ENCODE peak calls at places on chromosome 6, in eight cellular contexts. D, C, N, M, G, V, Q and I are unnamed samples. For H3K4me1, the result is how much of the 10 kb centered on the place peaks cover.

GRCh38 chr6:162389353-162390085 is 338.0 kb downstream of the PRKN start:
- DNase-seq in D (no peak), C (no peak), M (no peak), Q (no peak), N (no peak), G (no peak), V (no peak), I (no peak)

GRCh38 chr6:99790679-99791078 is 184.0 kb downstream of the PRDM13 start:
- DNase-seq in G (no peak), D (no peak), N (no peak), M (no peak), V (no peak), Q (no peak), C (no peak), I (no peak)

GRCh38 chr6:143064996-143065683 is 4.5 kb downstream of the AIG1 start:
- DNase-seq in D (no peak), V (no peak), Q (no peak), C (no peak), M (no peak), G (no peak), N (no peak), I (no peak)

GRCh38 chr6:341914-342831 is 49.4 kb upstream of the IRF4 start:
- DNase-seq in M (no peak), G (no peak), D (no peak), C (no peak), N (peak), V (no peak), Q (no peak), I (no peak)

GRCh38 chr6:36117639-36118549 is 12.4 kb upstream of the MAPK13 start:
- DNase-seq in Q (no peak), N (no peak), G (no peak), M (no peak), D (no peak), V (no peak), C (no peak), I (no peak)

GRCh38 chr6:148423601-148424270 is 81.1 kb downstream of the SASH1 start:
- DNase-seq in C (peak), N (no peak), V (no peak), Q (no peak), M (peak), G (no peak), D (no peak), I (no peak)

GRCh38 chr6:113184736-113185135 is 672.4 kb upstream of the MARCKS start:
- DNase-seq in G (no peak), M (peak), N (no peak), C (peak), V (no peak), D (no peak), Q (no peak), I (peak)

GRCh38 chr6:156919819-156920379 is 142.7 kb downstream of the ARID1B start:
- DNase-seq in Q (no peak), D (no peak), M (no peak), N (no peak), C (no peak), V (no peak), G (no peak), I (no peak)

GRCh38 chr6:92690997-92691599 is 728.3 kb downstream of the EPHA7 start:
- DNase-seq in C (peak), M (peak), D (no peak), Q (no peak), N (no peak), G (no peak), V (no peak), I (no peak)

GRCh38 chr6:34656378-34657036 is 40.1 kb downstream of the ILRUN start:
- DNase-seq in N (no peak), V (no peak), G (no peak), M (peak), C (peak), D (no peak), Q (no peak), I (no peak)

GRCh38 chr6:44512868-44513641 is 125.5 kb downstream of the CDC5L start:
- DNase-seq in Q (no peak), C (no peak), V (no peak), D (no peak), M (peak), G (peak), N (peak), I (no peak)

GRCh38 chr6:38131527-38131965 is 312.0 kb downstream of the ZFAND3 start:
- DNase-seq in D (no peak), G (peak), M (peak), C (peak), V (no peak), Q (no peak), N (no peak), I (no peak)

GRCh38 chr6:148760568-148761531 is 14.0 kb downstream of the UST start:
- DNase-seq in G (peak), V (peak), M (peak), D (peak), C (peak), Q (peak), N (no peak), I (peak)

GRCh38 chr6:11710221-11710836 is 68.3 kb downstream of the ADTRP start:
- DNase-seq in C (peak), M (no peak), D (no peak), G (no peak), N (no peak), V (no peak), Q (no peak), I (no peak)

GRCh38 chr6:551405-551804 is 105.5 kb downstream of the HUS1B start:
- DNase-seq in M (peak), N (no peak), Q (no peak), D (no peak), C (peak), V (no peak), G (peak), I (no peak)

GRCh38 chr6:38776515-38776914 is 61.4 kb downstream of the DNAH8 start:
- DNase-seq in N (no peak), C (peak), V (no peak), M (no peak), Q (no peak), D (no peak), G (peak), I (no peak)

GRCh38 chr6:119890470-119890869 is 540.9 kb upstream of the MAN1A1 start:
- DNase-seq in D (no peak), G (no peak), C (no peak), Q (no peak), N (no peak), V (no peak), M (no peak), I (no peak)

GRCh38 chr6:105111871-105112270 is 67.9 kb downstream of the POPDC3 start:
- DNase-seq in V (no peak), M (no peak), G (no peak), N (no peak), D (no peak), C (no peak), Q (no peak), I (no peak)

GRCh38 chr6:41445268-41445667 is 100.9 kb upstream of the FOXP4 start:
- DNase-seq in N (no peak), Q (no peak), V (no peak), D (no peak), M (peak), C (no peak), G (no peak), I (no peak)

GRCh38 chr6:109772961-109773431 is 81.9 kb downstream of the FIG4 start:
- DNase-seq in G (no peak), M (no peak), Q (no peak), V (no peak), N (no peak), C (peak), D (no peak), I (no peak)

GRCh38 chr6:27662770-27663169 is 189.9 kb upstream of the ZNF184 start:
- DNase-seq in G (no peak), M (no peak), N (no peak), Q (no peak), D (no peak), V (no peak), C (no peak), I (no peak)

GRCh38 chr6:5204340-5204739 is 56.4 kb downstream of the LYRM4 start:
- DNase-seq in N (no peak), Q (no peak), C (no peak), M (no peak), V (no peak), D (no peak), G (no peak), I (no peak)

GRCh38 chr6:42431356-42431755 is 20.4 kb downstream of the TRERF1 start:
- DNase-seq in G (no peak), N (no peak), D (no peak), C (no peak), V (no peak), Q (no peak), M (no peak), I (no peak)

GRCh38 chr6:146545608-146546007 is 2.0 kb downstream of the RAB32 start:
- DNase-seq in M (peak), C (peak), Q (no peak), N (no peak), V (no peak), D (no peak), G (no peak), I (no peak)

GRCh38 chr6:37367557-37367956 is 13.8 kb downstream of the RNF8 start:
- DNase-seq in C (no peak), G (no peak), D (no peak), Q (no peak), V (no peak), M (no peak), N (no peak), I (no peak)

GRCh38 chr6:151265282-151265681 is 25.5 kb downstream of the AKAP12 start:
- DNase-seq in C (no peak), Q (no peak), G (no peak), V (no peak), M (no peak), D (no peak), N (no peak), I (no peak)
- H3K4me1 ChIP-seq in C (under half), Q (under half), G (under half), V (under half), M (under half), D (under half), N (under half), I (half or more)

GRCh38 chr6:167713088-167713475 is 113.6 kb upstream of the AFDN start:
- DNase-seq in G (no peak), Q (no peak), V (no peak), C (no peak), N (peak), D (no peak), M (no peak), I (no peak)

GRCh38 chr6:167717455-167717854 is 109.3 kb upstream of the AFDN start:
- DNase-seq in Q (no peak), N (peak), G (no peak), D (no peak), M (no peak), V (no peak), C (no peak), I (no peak)

GRCh38 chr6:167711784-167712183 is 114.9 kb upstream of the AFDN start:
- DNase-seq in G (no peak), Q (no peak), N (peak), C (no peak), V (no peak), D (no peak), M (no peak), I (no peak)

GRCh38 chr6:167712332-167713087 is 114.2 kb upstream of the AFDN start:
- DNase-seq in G (no peak), D (no peak), C (no peak), V (no peak), N (no peak), Q (no peak), M (no peak), I (no peak)

GRCh38 chr6:167714166-167714565 is 112.5 kb upstream of the AFDN start:
- DNase-seq in Q (no peak), C (no peak), V (no peak), D (no peak), N (no peak), M (no peak), G (no peak), I (no peak)
- TF ChIP-seq CTCF in Q (no peak), C (no peak), V (no peak), D (no peak), N (no peak), M (no peak), G (no peak), I (no peak)

GRCh38 chr6:14728396-14729024 is 517.4 kb upstream of the JARID2 start:
- DNase-seq in G (no peak), V (peak), N (no peak), C (peak), Q (peak), M (peak), D (peak), I (peak)
- H3K4me1 ChIP-seq in G (under half), V (under half), N (under half), C (under half), Q (under half), M (under half), D (under half), I (under half)

GRCh38 chr6:3162067-3162497 is 4.7 kb upstream of the TUBB2A start:
- DNase-seq in M (no peak), C (no peak), Q (no peak), D (no peak), V (no peak), N (no peak), G (no peak), I (no peak)

GRCh38 chr6:3159805-3160781 is 2.7 kb upstream of the TUBB2A start:
- DNase-seq in G (peak), V (no peak), C (no peak), D (no peak), M (no peak), Q (peak), N (no peak), I (peak)

GRCh38 chr6:3162565-3163247 is 5.4 kb upstream of the TUBB2A start:
- DNase-seq in V (peak), M (peak), N (peak), D (peak), Q (peak), G (no peak), C (peak), I (peak)

GRCh38 chr6:3152689-3153088 is 4.7 kb downstream of the TUBB2A start:
- DNase-seq in G (no peak), C (no peak), N (no peak), D (no peak), V (no peak), M (no peak), Q (no peak), I (no peak)

DNA sequence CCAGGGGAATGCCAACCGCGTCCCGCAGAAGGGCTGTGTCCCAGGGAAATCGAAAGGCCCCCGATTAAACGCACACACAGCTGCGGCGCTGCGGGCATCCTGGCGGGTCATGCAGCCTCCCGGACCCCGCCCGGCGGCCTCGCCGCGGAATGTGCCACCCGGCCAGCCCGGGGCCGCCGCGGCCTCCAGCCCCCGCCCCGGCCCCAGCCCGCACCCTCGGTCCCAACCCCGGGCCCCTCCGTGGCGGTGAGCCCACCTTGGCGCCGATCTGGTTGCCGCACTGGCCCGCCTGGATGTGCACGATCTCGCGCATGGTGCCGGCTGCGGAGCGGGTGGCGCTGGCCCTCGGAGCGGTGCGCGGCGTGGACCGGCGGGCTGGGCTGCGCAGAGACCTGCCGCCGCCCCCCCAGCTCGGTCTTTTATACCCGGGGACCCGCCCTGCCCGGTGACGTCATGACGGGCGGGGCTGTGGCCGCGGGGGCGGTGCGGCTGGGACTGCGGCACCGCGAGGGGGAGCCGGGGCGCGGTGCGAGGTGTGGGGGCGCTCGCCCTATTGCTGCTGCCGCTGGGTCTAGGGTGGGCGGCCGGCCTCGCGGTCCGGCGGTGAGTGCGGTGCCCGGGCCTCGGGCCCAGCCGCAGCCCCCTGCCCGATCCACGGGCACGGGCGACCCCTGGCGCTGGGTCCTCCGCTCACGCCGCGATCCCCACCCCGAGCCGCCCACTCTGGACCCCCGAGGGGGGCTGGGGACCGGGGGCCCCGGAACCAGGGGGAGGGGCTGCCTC is at the start of gene TUBB2A:
- DNase-seq in M (peak), D (peak), V (peak), Q (peak), G (no peak), C (peak), N (peak), I (peak)
- TF ChIP-seq CTCF in M (no peak), D (peak), V (peak), Q (peak), G (peak), C (peak), N (peak), I (no peak)

DNA sequence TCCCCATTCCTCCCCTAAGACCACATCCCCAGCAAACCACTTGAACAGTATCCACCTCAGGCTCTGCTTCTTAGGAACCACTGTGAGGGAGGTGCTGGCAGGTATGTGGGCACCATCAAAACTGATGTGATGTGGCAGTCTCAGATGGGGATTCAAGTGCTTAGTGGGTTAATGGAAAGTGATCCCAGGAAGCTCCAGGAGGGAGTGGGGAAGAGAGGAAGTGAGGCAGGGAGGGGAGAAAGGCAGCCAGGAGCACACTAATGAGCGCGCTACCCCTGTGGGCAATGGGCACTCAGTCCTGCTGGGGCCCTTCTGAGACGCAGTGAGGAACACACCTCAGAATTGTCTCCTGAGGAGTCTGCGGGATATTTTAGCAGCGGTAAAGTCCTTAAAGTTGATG is 263.1 kb upstream of the MOCS1 start:
- DNase-seq in M (no peak), Q (no peak), G (no peak), C (no peak), N (no peak), D (no peak), V (no peak), I (no peak)
- H3K4me1 ChIP-seq in M (under half), Q (under half), G (under half), C (under half), N (under half), D (under half), V (under half), I (under half)

DNA sequence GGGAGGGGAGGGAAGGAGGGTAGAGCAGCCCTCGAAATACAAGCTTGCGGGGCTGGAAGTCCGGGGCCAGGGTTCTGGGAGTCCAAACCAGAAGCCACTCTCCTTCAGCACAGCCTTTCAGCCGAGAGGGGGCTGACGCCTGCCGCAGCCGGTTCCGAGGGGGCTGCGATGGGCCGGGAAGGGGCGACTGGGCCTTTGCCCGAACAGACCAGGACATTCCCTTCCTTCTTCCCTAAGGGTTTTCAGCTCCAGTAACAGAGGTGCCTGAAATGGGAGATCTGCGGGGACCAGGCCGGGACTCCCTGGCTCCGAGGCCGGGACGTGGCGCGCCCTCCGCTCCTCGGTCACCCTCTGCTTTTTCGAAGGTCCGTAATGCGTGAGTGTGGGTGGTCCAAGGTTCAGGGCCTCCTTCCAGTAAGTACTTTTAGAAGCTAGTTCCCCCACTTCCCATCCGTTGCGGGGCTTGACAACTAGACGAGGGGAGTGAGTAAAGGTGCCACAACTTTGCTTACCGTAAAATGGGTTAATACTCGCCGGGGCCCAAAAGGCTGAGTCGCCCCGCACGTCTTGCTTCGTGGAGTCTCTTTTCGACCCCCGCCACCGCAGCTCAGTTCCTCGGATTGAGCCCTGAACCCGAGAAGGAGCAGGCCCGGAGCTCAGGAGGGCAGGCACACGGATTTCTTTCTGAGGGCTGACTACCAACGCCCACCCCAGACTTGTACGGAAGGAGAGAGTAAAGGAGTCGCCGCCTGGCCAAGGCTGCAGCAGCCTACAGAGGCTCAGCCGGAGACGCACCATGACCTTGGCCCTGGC is 2.9 kb upstream of the OLIG3 start:
- DNase-seq in C (no peak), M (no peak), G (no peak), Q (no peak), N (no peak), D (no peak), V (no peak), I (no peak)
- TF ChIP-seq CTCF in C (no peak), M (no peak), G (no peak), Q (no peak), N (no peak), D (no peak), V (no peak), I (no peak)

DNA sequence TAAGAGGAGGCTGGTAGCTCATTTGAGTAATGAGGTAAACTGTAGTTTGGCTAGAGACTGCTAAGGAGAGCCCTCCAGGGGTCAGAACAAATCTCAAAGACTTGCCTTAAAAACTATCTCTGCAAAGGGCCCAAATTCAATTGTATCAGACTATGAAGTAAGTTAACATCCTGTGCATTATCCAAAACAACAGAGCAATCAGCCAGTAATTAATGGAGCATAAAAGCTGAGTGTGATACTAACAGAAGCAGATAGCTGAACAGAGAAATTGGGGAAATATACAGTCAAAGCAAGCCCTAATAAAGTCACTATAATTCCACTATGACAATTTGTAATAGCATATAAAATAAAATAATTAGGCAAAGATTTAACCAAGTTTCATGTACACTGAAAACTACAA is 45.8 kb upstream of the TNFRSF21 start:
- DNase-seq in Q (no peak), N (no peak), V (no peak), G (no peak), D (no peak), M (no peak), C (no peak), I (no peak)
- H3K4me1 ChIP-seq in Q (under half), N (under half), V (under half), G (under half), D (under half), M (under half), C (under half), I (under half)